ENCODE peak calls at places on chromosomes 12 and 14, in four cellular contexts. G, Z, H and V are unnamed samples.

GRCh38 chr14:79597561-79597960 is 613.7 kb downstream of the DIO2 start:
- DNase-seq in G (no peak), Z (no peak), H (no peak), V (no peak)

GRCh38 chr12:92470608-92471021 is 232.2 kb upstream of the PLEKHG7 start:
- DNase-seq in G (peak), Z (no peak), H (no peak), V (no peak)

GRCh38 chr12:28027947-28028724 is 55.6 kb upstream of the PTHLH start:
- DNase-seq in G (no peak), Z (no peak), H (no peak), V (peak)

GRCh38 chr12:128418944-128419343 is 152.0 kb downstream of the TMEM132C start:
- DNase-seq in G (no peak), Z (no peak), H (no peak), V (no peak)

GRCh38 chr14:78530078-78530477 is 359.9 kb downstream of the NRXN3 start:
- DNase-seq in G (peak), Z (no peak), H (no peak), V (peak)

GRCh38 chr14:64569108-64570045 is 19.6 kb downstream of the PPP1R36 start:
- DNase-seq in G (no peak), Z (no peak), H (peak), V (peak)

GRCh38 chr12:92943482-92944250 is 14.6 kb upstream of the EEA1 start:
- DNase-seq in G (no peak), Z (no peak), H (no peak), V (peak)

GRCh38 chr12:104730761-104731160 is 227.3 kb downstream of the SLC41A2 start:
- DNase-seq in G (no peak), Z (no peak), H (no peak), V (no peak)

GRCh38 chr12:25744334-25744733 is 191.3 kb upstream of the LMNTD1 start:
- DNase-seq in G (no peak), Z (no peak), H (no peak), V (no peak)

GRCh38 chr12:131893605-131894312 is 663 bp upstream of the ULK1 start:
- DNase-seq in G (no peak), Z (no peak), H (no peak), V (no peak)

GRCh38 chr14:83356080-83356479 is 1822.4 kb upstream of the SEL1L start:
- DNase-seq in G (no peak), Z (no peak), H (no peak), V (no peak)

GRCh38 chr12:89827592-89827991 is 119.0 kb upstream of the ATP2B1 start:
- DNase-seq in G (no peak), Z (no peak), H (no peak), V (no peak)

GRCh38 chr12:97159397-97159796 is 252.3 kb downstream of the NEDD1 start:
- DNase-seq in G (no peak), Z (no peak), H (no peak), V (no peak)

GRCh38 chr12:20458011-20458410 is 89.7 kb downstream of the PDE3A start:
- DNase-seq in G (no peak), Z (no peak), H (no peak), V (no peak)

GRCh38 chr14:36848213-36848612 is 186.6 kb downstream of the PAX9 start:
- DNase-seq in G (no peak), Z (no peak), H (no peak), V (no peak)

GRCh38 chr12:16385779-16386646 is 38.6 kb downstream of the MGST1 start:
- DNase-seq in G (no peak), Z (peak), H (peak), V (peak)

GRCh38 chr14:89027097-89027740 is 202.8 kb downstream of the TTC8 start:
- DNase-seq in G (peak), Z (no peak), H (peak), V (peak)

GRCh38 chr14:60753264-60754126 is 18.9 kb downstream of the MNAT1 start:
- DNase-seq in G (peak), Z (no peak), H (no peak), V (peak)

GRCh38 chr14:103541944-103542544 is 13.0 kb downstream of the TRMT61A start:
- DNase-seq in G (no peak), Z (no peak), H (peak), V (no peak)

GRCh38 chr12:77575376-77575775 is 255.3 kb upstream of the NAV3 start:
- DNase-seq in G (no peak), Z (no peak), H (no peak), V (no peak)

GRCh38 chr12:14157129-14157747 is 175.8 kb upstream of the GRIN2B start:
- DNase-seq in G (no peak), Z (no peak), H (no peak), V (no peak)

GRCh38 chr12:12266389-12266872 is 413 bp downstream of the LRP6 start:
- DNase-seq in G (no peak), Z (no peak), H (peak), V (no peak)

GRCh38 chr12:109173443-109174240 is 57.3 kb downstream of the ACACB start:
- DNase-seq in G (no peak), Z (no peak), H (no peak), V (no peak)

GRCh38 chr12:47740536-47741339 is 15.4 kb upstream of the ENDOU start:
- DNase-seq in G (no peak), Z (no peak), H (peak), V (no peak)

GRCh38 chr12:93275589-93275988 is 102.1 kb upstream of the NUDT4 start:
- DNase-seq in G (no peak), Z (no peak), H (no peak), V (no peak)

GRCh38 chr14:24207625-24208024 is 2.1 kb downstream of the TSSK4 start:
- DNase-seq in G (no peak), Z (no peak), H (no peak), V (no peak)

GRCh38 chr14:63573579-63573978 is 30.4 kb upstream of the PPP2R5E start:
- DNase-seq in G (no peak), Z (no peak), H (no peak), V (no peak)

GRCh38 chr12:89250648-89251047 is 101.7 kb downstream of the DUSP6 start:
- DNase-seq in G (no peak), Z (no peak), H (no peak), V (no peak)

GRCh38 chr12:65199604-65200003 is 30.2 kb downstream of the LEMD3 start:
- DNase-seq in G (no peak), Z (no peak), H (no peak), V (no peak)

GRCh38 chr12:119859241-119859640 is 17.9 kb downstream of the CIT start:
- DNase-seq in G (no peak), Z (no peak), H (no peak), V (no peak)

GRCh38 chr14:65095633-65096205 is 6.6 kb downstream of the MAX start:
- DNase-seq in G (no peak), Z (peak), H (peak), V (peak)